ENCODE peak calls at places on chromosome 9, in five cellular contexts. L is posterior cingulate gyrus; C is AG09309; A is CD8-positive, alpha-beta memory T cell; S is NCI-H748 treated with DMSO at 0.1 percent for 48 hours. F is an unnamed sample.

GRCh38 chr9:131645078-131645776 is 94.6 kb downstream of the RAPGEF1 start:
- DNase-seq in L (no peak), C (no peak), A (no peak), S (no peak), F (no peak)

GRCh38 chr9:34310205-34310604 is 18.9 kb downstream of the KIF24 start:
- DNase-seq in L (no peak), C (no peak), A (no peak), S (peak; percentile 26), F (no peak)

GRCh38 chr9:109789582-109790360 is 9.8 kb downstream of the PALM2AKAP2 start:
- DNase-seq in L (no peak), C (no peak), A (no peak), S (no peak), F (no peak)

GRCh38 chr9:97505845-97506244 is 4.4 kb downstream of the TMOD1 start:
- DNase-seq in L (no peak), C (no peak), A (no peak), S (no peak), F (no peak)

GRCh38 chr9:15461056-15461455 is 38.4 kb downstream of the SNAPC3 start:
- DNase-seq in L (no peak), C (no peak), A (no peak), S (no peak), F (no peak)

GRCh38 chr9:33623658-33624586 is 99.9 kb downstream of the ANKRD18B start:
- DNase-seq in L (peak; percentile 65), C (peak; percentile 13), A (peak; percentile 37), S (peak; percentile 87), F (peak; percentile 28)

GRCh38 chr9:135909371-135909770 is 2.0 kb upstream of the CAMSAP1 start:
- DNase-seq in L (no peak), C (no peak), A (no peak), S (no peak), F (no peak)

GRCh38 chr9:129197978-129198736 is 20.1 kb upstream of the IER5L start:
- DNase-seq in L (no peak), C (peak; percentile 32), A (no peak), S (no peak), F (no peak)

GRCh38 chr9:89865357-89865756 is 260.5 kb downstream of the GADD45G start:
- DNase-seq in L (no peak), C (no peak), A (no peak), S (no peak), F (no peak)

GRCh38 chr9:112971415-112971814 is 40.6 kb downstream of the ZNF883 start:
- DNase-seq in L (no peak), C (no peak), A (no peak), S (peak; percentile 5), F (no peak)

GRCh38 chr9:112820886-112821285 is 69.8 kb downstream of the SLC46A2 start:
- DNase-seq in L (no peak), C (peak; percentile 42), A (no peak), S (no peak), F (no peak)

GRCh38 chr9:114450833-114451706 is 54.2 kb downstream of the WHRN start:
- DNase-seq in L (no peak), C (no peak), A (no peak), S (no peak), F (no peak)

GRCh38 chr9:128481561-128481960 is 23.0 kb upstream of the GLE1 start:
- DNase-seq in L (no peak), C (no peak), A (no peak), S (no peak), F (no peak)

GRCh38 chr9:77839459-77840140 is 191.5 kb upstream of the GNA14 start:
- DNase-seq in L (no peak), C (no peak), A (no peak), S (no peak), F (no peak)

GRCh38 chr9:128902351-128903078 is 18.3 kb upstream of the PHYHD1 start:
- DNase-seq in L (no peak), C (no peak), A (peak; percentile 77), S (no peak), F (peak; percentile 76)

GRCh38 chr9:33695856-33696255 is 99.5 kb upstream of the PRSS3 start:
- DNase-seq in L (no peak), C (no peak), A (no peak), S (no peak), F (no peak)

GRCh38 chr9:86548220-86548619 is 194.0 kb upstream of the TUT7 start:
- DNase-seq in L (no peak), C (no peak), A (no peak), S (no peak), F (no peak)

GRCh38 chr9:128685636-128686489 is 3.2 kb upstream of the SET start:
- DNase-seq in L (no peak), C (no peak), A (peak; percentile 31), S (no peak), F (peak; percentile 8)

GRCh38 chr9:107345327-107345726 is 62.2 kb downstream of the RAD23B start:
- DNase-seq in L (no peak), C (no peak), A (no peak), S (peak; percentile 40), F (no peak)

GRCh38 chr9:98523231-98523901 is 185.4 kb downstream of the GABBR2 start:
- DNase-seq in L (no peak), C (no peak), A (no peak), S (no peak), F (no peak)

GRCh38 chr9:4970970-4971641 is 14.0 kb upstream of the JAK2 start:
- DNase-seq in L (no peak), C (no peak), A (no peak), S (no peak), F (no peak)

GRCh38 chr9:97907051-97907450 is 15.2 kb downstream of the TRMO start:
- DNase-seq in L (no peak), C (no peak), A (peak; percentile 7), S (no peak), F (no peak)

GRCh38 chr9:132647355-132647754 is 22.4 kb downstream of the DDX31 start:
- DNase-seq in L (no peak), C (peak; percentile 98), A (no peak), S (no peak), F (no peak)

GRCh38 chr9:124339603-124340146 is 75.6 kb downstream of the PSMB7 start:
- DNase-seq in L (no peak), C (no peak), A (no peak), S (no peak), F (no peak)

GRCh38 chr9:5288591-5288990 is 15.9 kb downstream of the RLN2 start:
- DNase-seq in L (no peak), C (no peak), A (no peak), S (no peak), F (no peak)

F was measured in effector memory CD4-positive, alpha-beta T cell.